ENCODE peak calls at places on chromosome X, in five cellular contexts. Y is HepG2, G is SK-N-SH, N is HCT116, V is GM12878. W is an unnamed sample.

GRCh38 chrX:121649414-121649813 is 602.0 kb downstream of the GLUD2 start:
- DNase-seq in V (no peak), G (no peak), N (no peak), Y (no peak), W (no peak)

GRCh38 chrX:28170713-28171112 is 189.5 kb upstream of the DCAF8L1 start:
- DNase-seq in Y (no peak), V (no peak), G (no peak), N (no peak), W (no peak)

GRCh38 chrX:39144323-39144722 is 343.1 kb downstream of the MID1IP1 start:
- DNase-seq in G (no peak), N (no peak), Y (no peak), V (no peak), W (no peak)

GRCh38 chrX:141375011-141375730 is 132.9 kb upstream of the SPANXC start:
- DNase-seq in Y (no peak), G (no peak), N (no peak), V (no peak), W (no peak)

GRCh38 chrX:19342331-19342906 is 1.3 kb upstream of the PDHA1 start:
- DNase-seq in V (no peak), N (no peak), G (no peak), Y (no peak), W (no peak)

GRCh38 chrX:41339148-41339547 is 5.2 kb downstream of the DDX3X start:
- DNase-seq in N (no peak), G (no peak), V (no peak), Y (no peak), W (no peak)

GRCh38 chrX:133473451-133473850 is 58.2 kb upstream of the GPC4 start:
- DNase-seq in N (no peak), Y (no peak), V (no peak), G (no peak), W (no peak)

GRCh38 chrX:19515615-19516105 is 352 bp upstream of the MAP3K15 start:
- DNase-seq in G (peak), N (no peak), V (no peak), Y (no peak), W (no peak)

GRCh38 chrX:43845776-43846175 is 36.5 kb downstream of the MAOB start:
- DNase-seq in N (no peak), Y (peak), V (no peak), G (no peak), W (no peak)

GRCh38 chrX:119010491-119010890 is 36.1 kb downstream of the LONRF3 start:
- DNase-seq in V (no peak), Y (no peak), G (no peak), N (no peak), W (no peak)

GRCh38 chrX:123731987-123732678 is 719 bp downstream of the THOC2 start:
- DNase-seq in Y (no peak), V (no peak), G (peak), N (no peak), W (peak)

GRCh38 chrX:154368630-154369452 is 5.6 kb downstream of the FLNA start:
- DNase-seq in V (peak), N (peak), G (no peak), Y (peak), W (peak)

GRCh38 chrX:13569479-13570244 is at the start of gene EGFL6:
- DNase-seq in G (peak), V (no peak), Y (no peak), N (no peak), W (no peak)

GRCh38 chrX:65985922-65986588 is 53.8 kb downstream of the VSIG4 start:
- DNase-seq in N (peak), Y (peak), G (peak), V (peak), W (peak)

GRCh38 chrX:122270809-122271494 is 913.1 kb upstream of the GRIA3 start:
- DNase-seq in N (no peak), G (no peak), Y (no peak), V (no peak), W (no peak)

GRCh38 chrX:20205927-20206708 is 60.6 kb downstream of the RPS6KA3 start:
- DNase-seq in G (no peak), V (no peak), N (no peak), Y (no peak), W (no peak)

GRCh38 chrX:15299945-15300851 is 15.2 kb downstream of the ASB11 start:
- DNase-seq in Y (peak), V (no peak), N (no peak), G (peak), W (peak)

GRCh38 chrX:123814343-123814742 is 45.5 kb upstream of the XIAP start:
- DNase-seq in G (no peak), N (no peak), Y (no peak), V (no peak), W (no peak)

GRCh38 chrX:39661508-39661907 is 436.2 kb downstream of the BCOR start:
- DNase-seq in G (no peak), N (no peak), Y (no peak), V (no peak), W (no peak)

GRCh38 chrX:18931972-18932371 is 51.9 kb downstream of the PHKA2 start:
- DNase-seq in N (no peak), G (peak), V (no peak), Y (peak), W (no peak)

GRCh38 chrX:133897593-133898163 is 87.7 kb downstream of the GPC3 start:
- DNase-seq in N (no peak), G (no peak), V (no peak), Y (no peak), W (no peak)

GRCh38 chrX:9122504-9123245 is 88.7 kb upstream of the FAM9B start:
- DNase-seq in G (no peak), V (no peak), Y (no peak), N (no peak), W (no peak)

GRCh38 chrX:11750051-11750450 is 8.0 kb upstream of the MSL3 start:
- DNase-seq in G (no peak), N (no peak), V (no peak), Y (no peak), W (no peak)

GRCh38 chrX:49230500-49231232 is 2.5 kb downstream of the CACNA1F start:
- DNase-seq in N (no peak), V (no peak), G (no peak), Y (peak), W (peak)

GRCh38 chrX:17038277-17038676 is 91.8 kb downstream of the REPS2 start:
- DNase-seq in Y (no peak), N (no peak), V (no peak), G (no peak), W (no peak)

DNA sequence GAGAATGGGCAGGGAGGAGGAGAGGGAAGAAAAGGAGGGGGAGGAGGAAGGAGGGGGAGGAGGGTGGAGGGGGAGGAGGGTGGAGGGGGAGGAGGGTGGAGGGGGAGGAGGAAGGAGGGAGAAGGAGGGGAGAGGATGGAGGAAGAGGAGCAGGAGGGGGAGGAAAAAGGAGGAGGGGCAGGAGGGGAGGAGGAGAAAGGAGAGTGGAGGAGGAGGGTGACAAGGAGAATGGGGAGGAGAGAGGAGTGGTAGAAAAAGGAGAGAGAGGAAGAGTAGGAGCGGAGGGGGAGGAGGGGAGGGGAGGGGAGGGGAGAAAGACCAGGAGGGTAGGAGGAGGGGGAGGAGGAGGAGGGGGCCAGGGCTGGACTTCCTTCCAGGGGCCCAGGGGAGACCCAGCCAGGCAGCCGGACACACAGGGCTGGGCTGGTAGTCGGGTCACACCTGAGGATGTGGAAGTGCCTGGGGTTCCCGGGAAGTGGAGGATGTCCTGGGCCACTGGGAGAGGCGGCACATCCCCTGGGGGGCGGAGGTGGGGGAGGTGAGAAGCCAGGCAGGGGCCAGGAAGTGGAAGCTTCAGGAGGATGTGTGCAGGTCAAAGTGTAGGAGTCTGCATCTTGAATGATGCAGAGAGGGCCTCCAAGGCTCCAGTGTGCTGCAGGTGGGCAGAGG is 18.7 kb downstream of the IL3RA start:
- DNase-seq in Y (no peak), V (no peak), N (no peak), G (no peak), W (no peak)
- H3K27ac ChIP-seq in Y (no peak), V (no peak), N (no peak), G (no peak), W (no peak)

GRCh38 chrX:104697264-104697663 is 131.3 kb downstream of the IL1RAPL2 start:
- DNase-seq in N (no peak), G (no peak), Y (no peak), V (no peak), W (no peak)
- H3K9ac ChIP-seq in N (no peak), G (no peak), Y (no peak), V (no peak), W (no peak)

GRCh38 chrX:1679238-1679637 is 64.4 kb downstream of the ASMT start:
- DNase-seq in V (no peak), Y (no peak), G (no peak), N (no peak), W (no peak)
- TF ChIP-seq ZBTB33 in V (no peak), Y (no peak), G (peak), N (no peak), W (no peak)

DNA sequence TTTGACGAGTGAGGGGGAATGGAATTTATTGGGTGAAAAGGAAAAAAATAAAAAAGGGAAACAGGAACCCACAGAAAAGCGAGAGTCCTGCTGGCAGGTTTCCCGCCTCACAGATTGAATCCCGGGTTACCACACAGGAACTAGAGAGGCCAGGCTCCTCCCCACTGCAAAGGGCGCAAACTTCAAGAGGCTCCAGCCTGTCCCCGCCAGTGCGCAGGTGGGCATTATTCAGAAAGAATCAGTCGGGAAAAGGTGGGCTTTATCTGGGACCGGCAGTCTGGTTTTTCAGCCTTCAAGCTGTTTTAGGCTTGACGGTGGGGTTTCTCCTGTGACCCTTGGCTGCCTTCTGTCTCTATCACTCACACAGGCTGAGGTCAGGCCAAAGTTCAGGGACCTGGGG is 1496.8 kb downstream of the RPA4 start:
- DNase-seq in N (no peak), V (no peak), Y (no peak), G (no peak), W (no peak)
- H3K27ac ChIP-seq in N (no peak), V (no peak), Y (no peak), G (no peak), W (no peak)

GRCh38 chrX:71292669-71293379 is 8.7 kb upstream of the ITGB1BP2 start:
- DNase-seq in N (no peak), V (no peak), Y (no peak), G (no peak), W (no peak)

GRCh38 chrX:71285929-71286328 is 2.5 kb downstream of the NONO start:
- DNase-seq in V (no peak), Y (no peak), G (no peak), N (no peak), W (no peak)

GRCh38 chrX:71296806-71297205 is 4.7 kb upstream of the ITGB1BP2 start:
- DNase-seq in V (no peak), Y (no peak), N (no peak), G (no peak), W (no peak)

GRCh38 chrX:71291381-71291780 is 7.9 kb downstream of the NONO start:
- DNase-seq in V (no peak), G (no peak), Y (no peak), N (no peak), W (no peak)
- H3K9ac ChIP-seq in V (no peak), G (no peak), Y (no peak), N (no peak), W (no peak)

GRCh38 chrX:10554612-10555270 is 65.6 kb downstream of the MID1 start:
- DNase-seq in G (no peak), V (no peak), Y (peak), N (no peak), W (no peak)
- TF ChIP-seq ZBTB33 in G (no peak), V (no peak), Y (no peak), N (no peak), W (no peak)

GRCh38 chrX:115642895-115643530 is 82.0 kb downstream of the PLS3 start:
- DNase-seq in G (peak), N (peak), V (peak), Y (peak), W (peak)
- H3K27ac ChIP-seq in G (peak), N (no peak), V (no peak), Y (no peak), W (no peak)

DNA sequence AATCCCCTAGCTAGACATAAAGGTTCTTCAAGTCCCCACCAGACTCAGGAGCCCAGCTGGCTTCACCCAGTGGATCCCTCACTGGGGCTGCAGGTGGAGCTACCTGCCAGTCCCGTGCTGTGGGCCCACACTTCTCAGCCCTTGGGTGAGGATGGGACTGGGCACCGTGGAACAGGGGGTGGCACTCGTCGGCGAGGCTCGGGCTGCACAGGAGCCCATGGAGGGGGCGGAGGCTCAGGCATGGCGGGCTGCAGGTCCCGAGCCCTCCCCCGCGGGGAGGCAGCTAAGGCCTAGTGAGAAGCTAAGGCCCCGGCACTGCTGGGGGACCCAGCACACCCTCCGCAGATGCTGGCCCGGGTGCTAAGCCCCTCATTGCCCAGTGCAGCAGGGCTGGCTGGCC is 16.1 kb upstream of the ACSL4 start:
- DNase-seq in G (no peak), Y (no peak), N (no peak), V (no peak), W (no peak)
- H3K9ac ChIP-seq in G (no peak), Y (no peak), N (no peak), V (no peak), W (no peak)